ENCODE peak calls at places on chromosomes 12 and 14, in four cellular contexts. G is RCC 7860, C is endothelial cell, W is activated B cell treated with CpG ODN at 0.5 μM for 24 hours. E is an unnamed sample.

GRCh38 chr14:71322660-71323250 is 415.5 kb downstream of the PCNX1 start:
- DNase-seq in G (no peak), C (no peak), W (no peak), E (peak; percentile 17)

GRCh38 chr12:3842517-3842916 is 30.7 kb downstream of the PARP11 start:
- DNase-seq in G (no peak), C (no peak), W (no peak), E (no peak)

GRCh38 chr14:33509927-33510535 is 440.8 kb downstream of the EGLN3 start:
- DNase-seq in G (no peak), C (no peak), W (no peak), E (no peak)

GRCh38 chr12:70327541-70327940 is 38.5 kb upstream of the KCNMB4 start:
- DNase-seq in G (no peak), C (no peak), W (no peak), E (no peak)

GRCh38 chr14:44880791-44881190 is 81.0 kb downstream of the KLHL28 start:
- DNase-seq in G (no peak), C (no peak), W (no peak), E (no peak)

GRCh38 chr12:127770123-127770522 is 496.8 kb upstream of the TMEM132C start:
- DNase-seq in G (no peak), C (no peak), W (no peak), E (no peak)

GRCh38 chr14:72924332-72924731 is 1.9 kb upstream of the DCAF4 start:
- DNase-seq in G (peak; percentile 24), C (no peak), W (no peak), E (peak; percentile 97)

GRCh38 chr14:101075025-101075800 is 171.7 kb upstream of the RTL1 start:
- DNase-seq in G (no peak), C (no peak), W (peak; percentile 12), E (no peak)

GRCh38 chr14:90842726-90843125 is 26.5 kb upstream of the TTC7B start:
- DNase-seq in G (no peak), C (no peak), W (no peak), E (no peak)

GRCh38 chr12:98985156-98985555 is 340.1 kb downstream of the APAF1 start:
- DNase-seq in G (no peak), C (no peak), W (no peak), E (no peak)

GRCh38 chr12:64670039-64670438 is 59.7 kb downstream of the RASSF3 start:
- DNase-seq in G (no peak), C (no peak), W (no peak), E (no peak)